ENCODE peak calls at places on chromosomes 11 and 22, in eight cellular contexts. V is Panc1; I is fibroblast of the conjunctiva; S is T-helper 2 cell; Z is upper lobe of right lung; W is stimulated activated CD8-positive, alpha-beta memory T cell treated with anti-CD3 and anti-CD28 coated beads, Interleukin-4, amount 100 ng/mL, for 1 hour; J is OCI-LY7; A is BJ. B is an unnamed sample.

GRCh38 chr11:843818-844692 is 1.4 kb downstream of the TSPAN4 start:
- DNase-seq in V (no peak), I (peak), S (no peak), Z (peak), W (no peak), J (no peak), A (peak), B (peak)

GRCh38 chr22:28180804-28181203 is 261.7 kb upstream of the PITPNB start:
- DNase-seq in V (no peak), I (no peak), S (no peak), Z (no peak), W (no peak), J (no peak), A (no peak), B (peak)

GRCh38 chr11:69463181-69463891 is 18.1 kb upstream of the LINC01488 start:
- DNase-seq in V (no peak), I (peak), S (no peak), Z (no peak), W (no peak), J (no peak), A (no peak), B (peak)

GRCh38 chr11:118914178-118914918 is 11.4 kb downstream of the BCL9L start:
- DNase-seq in V (no peak), I (no peak), S (peak), Z (no peak), W (peak), J (peak), A (no peak), B (no peak)

GRCh38 chr22:28019360-28019759 is 100.3 kb upstream of the PITPNB start:
- DNase-seq in V (no peak), I (no peak), S (no peak), Z (peak), W (no peak), J (no peak), A (no peak), B (peak)

GRCh38 chr11:126310229-126310991 is 6.5 kb downstream of the DCPS start:
- DNase-seq in V (no peak), I (peak), S (no peak), Z (peak), W (peak), J (peak), A (no peak), B (peak)

GRCh38 chr11:122556605-122557004 is 98.9 kb upstream of the UBASH3B start:
- DNase-seq in V (no peak), I (no peak), S (no peak), Z (peak), W (no peak), J (no peak), A (no peak), B (peak)

GRCh38 chr11:134510641-134511040 is 98.6 kb upstream of the B3GAT1 start:
- DNase-seq in V (no peak), I (no peak), S (no peak), Z (peak), W (no peak), J (no peak), A (no peak), B (no peak)

GRCh38 chr11:47285969-47286770 is 16.2 kb downstream of the MADD start:
- DNase-seq in V (no peak), I (no peak), S (no peak), Z (no peak), W (no peak), J (no peak), A (no peak), B (no peak)

GRCh38 chr22:31680764-31681624 is 19.0 kb upstream of the PISD start:
- DNase-seq in V (no peak), I (peak), S (no peak), Z (no peak), W (no peak), J (no peak), A (peak), B (peak)

GRCh38 chr11:8389034-8389996 is 125.6 kb upstream of the LMO1 start:
- DNase-seq in V (no peak), I (no peak), S (no peak), Z (peak), W (no peak), J (no peak), A (no peak), B (no peak)

GRCh38 chr11:78351193-78351592 is 66.4 kb downstream of the GAB2 start:
- DNase-seq in V (no peak), I (no peak), S (no peak), Z (no peak), W (no peak), J (peak), A (no peak), B (no peak)

GRCh38 chr11:111586305-111586915 is 15.8 kb upstream of the SIK2 start:
- DNase-seq in V (peak), I (peak), S (no peak), Z (no peak), W (peak), J (peak), A (no peak), B (peak)

GRCh38 chr22:21816787-21817496 is 50.5 kb downstream of the MAPK1 start:
- DNase-seq in V (peak), I (peak), S (no peak), Z (no peak), W (no peak), J (peak), A (peak), B (peak)

GRCh38 chr22:47384977-47385376 is 622.5 kb downstream of the TBC1D22A start:
- DNase-seq in V (no peak), I (no peak), S (no peak), Z (peak), W (no peak), J (no peak), A (no peak), B (no peak)

GRCh38 chr11:35058318-35058717 is 80.7 kb upstream of the CD44 start:
- DNase-seq in V (no peak), I (no peak), S (no peak), Z (no peak), W (no peak), J (no peak), A (no peak), B (no peak)